ENCODE peak calls at places on chromosomes 2 and 18, in eight cellular contexts. One of them, this sample, is unnamed.

GRCh38 chr2:88626171-88627054 is 851 bp downstream of the EIF2AK3 start:
- DNase-seq in activated CD8-positive, alpha-beta T cell treated with anti-CD3 and anti-CD28 coated beads, Interleukin-2, amount 10 ng/mL, durations not matched to agents 7 days and 5 days: peak
- DNase-seq in naive thymus-derived CD8-positive, alpha-beta T cell: peak
- DNase-seq in putamen: peak
- DNase-seq in CD4-positive, CD25-positive, alpha-beta regulatory T cell: peak
- DNase-seq in non-pigmented ciliary epithelial cell: no peak
- DNase-seq in RCC 7860: no peak
- DNase-seq in GM12864: no peak
- DNase-seq in this sample: peak

GRCh38 chr18:79914614-79915160 is 36.8 kb downstream of the SLC66A2 start:
- DNase-seq in CD4-positive, CD25-positive, alpha-beta regulatory T cell: no peak
- DNase-seq in RCC 7860: no peak
- DNase-seq in naive thymus-derived CD8-positive, alpha-beta T cell: no peak
- DNase-seq in putamen: no peak
- DNase-seq in non-pigmented ciliary epithelial cell: no peak
- DNase-seq in activated CD8-positive, alpha-beta T cell treated with anti-CD3 and anti-CD28 coated beads, Interleukin-2, amount 10 ng/mL, durations not matched to agents 7 days and 5 days: no peak
- DNase-seq in GM12864: no peak
- DNase-seq in this sample: no peak

GRCh38 chr18:13260114-13260926 is 41.8 kb downstream of the LDLRAD4 start:
- DNase-seq in activated CD8-positive, alpha-beta T cell treated with anti-CD3 and anti-CD28 coated beads, Interleukin-2, amount 10 ng/mL, durations not matched to agents 7 days and 5 days: no peak
- DNase-seq in CD4-positive, CD25-positive, alpha-beta regulatory T cell: peak
- DNase-seq in non-pigmented ciliary epithelial cell: no peak
- DNase-seq in naive thymus-derived CD8-positive, alpha-beta T cell: no peak
- DNase-seq in RCC 7860: no peak
- DNase-seq in GM12864: no peak
- DNase-seq in putamen: no peak
- DNase-seq in this sample: no peak

GRCh38 chr2:170122883-170123547 is 54.9 kb upstream of the MYO3B start:
- DNase-seq in RCC 7860: peak
- DNase-seq in non-pigmented ciliary epithelial cell: no peak
- DNase-seq in putamen: no peak
- DNase-seq in CD4-positive, CD25-positive, alpha-beta regulatory T cell: no peak
- DNase-seq in GM12864: no peak
- DNase-seq in naive thymus-derived CD8-positive, alpha-beta T cell: no peak
- DNase-seq in activated CD8-positive, alpha-beta T cell treated with anti-CD3 and anti-CD28 coated beads, Interleukin-2, amount 10 ng/mL, durations not matched to agents 7 days and 5 days: no peak
- DNase-seq in this sample: no peak

GRCh38 chr2:130933501-130933900 is 96.8 kb downstream of the ARHGEF4 start:
- DNase-seq in CD4-positive, CD25-positive, alpha-beta regulatory T cell: no peak
- DNase-seq in non-pigmented ciliary epithelial cell: no peak
- DNase-seq in activated CD8-positive, alpha-beta T cell treated with anti-CD3 and anti-CD28 coated beads, Interleukin-2, amount 10 ng/mL, durations not matched to agents 7 days and 5 days: no peak
- DNase-seq in RCC 7860: no peak
- DNase-seq in putamen: no peak
- DNase-seq in GM12864: no peak
- DNase-seq in naive thymus-derived CD8-positive, alpha-beta T cell: no peak
- DNase-seq in this sample: no peak

GRCh38 chr2:241878007-241878970 is 8.8 kb downstream of the RTP5 start:
- DNase-seq in putamen: peak
- DNase-seq in CD4-positive, CD25-positive, alpha-beta regulatory T cell: peak
- DNase-seq in naive thymus-derived CD8-positive, alpha-beta T cell: peak
- DNase-seq in non-pigmented ciliary epithelial cell: no peak
- DNase-seq in RCC 7860: peak
- DNase-seq in activated CD8-positive, alpha-beta T cell treated with anti-CD3 and anti-CD28 coated beads, Interleukin-2, amount 10 ng/mL, durations not matched to agents 7 days and 5 days: peak
- DNase-seq in GM12864: no peak
- DNase-seq in this sample: peak

GRCh38 chr2:176115883-176116813 is at the start of gene HOXD10:
- DNase-seq in RCC 7860: no peak
- DNase-seq in CD4-positive, CD25-positive, alpha-beta regulatory T cell: no peak
- DNase-seq in GM12864: no peak
- DNase-seq in putamen: no peak
- DNase-seq in non-pigmented ciliary epithelial cell: no peak
- DNase-seq in naive thymus-derived CD8-positive, alpha-beta T cell: no peak
- DNase-seq in activated CD8-positive, alpha-beta T cell treated with anti-CD3 and anti-CD28 coated beads, Interleukin-2, amount 10 ng/mL, durations not matched to agents 7 days and 5 days: no peak
- DNase-seq in this sample: no peak

GRCh38 chr2:127792805-127793204 is 18.2 kb downstream of the WDR33 start:
- DNase-seq in putamen: no peak
- DNase-seq in GM12864: no peak
- DNase-seq in non-pigmented ciliary epithelial cell: no peak
- DNase-seq in naive thymus-derived CD8-positive, alpha-beta T cell: no peak
- DNase-seq in CD4-positive, CD25-positive, alpha-beta regulatory T cell: no peak
- DNase-seq in activated CD8-positive, alpha-beta T cell treated with anti-CD3 and anti-CD28 coated beads, Interleukin-2, amount 10 ng/mL, durations not matched to agents 7 days and 5 days: no peak
- DNase-seq in RCC 7860: no peak
- DNase-seq in this sample: no peak

GRCh38 chr18:23265691-23266399 is 130.6 kb downstream of the CABLES1 start:
- DNase-seq in naive thymus-derived CD8-positive, alpha-beta T cell: no peak
- DNase-seq in RCC 7860: no peak
- DNase-seq in CD4-positive, CD25-positive, alpha-beta regulatory T cell: no peak
- DNase-seq in putamen: no peak
- DNase-seq in non-pigmented ciliary epithelial cell: no peak
- DNase-seq in activated CD8-positive, alpha-beta T cell treated with anti-CD3 and anti-CD28 coated beads, Interleukin-2, amount 10 ng/mL, durations not matched to agents 7 days and 5 days: no peak
- DNase-seq in GM12864: no peak
- DNase-seq in this sample: no peak

GRCh38 chr2:206915136-206915535 is 24.2 kb upstream of the CPO start:
- DNase-seq in GM12864: peak
- DNase-seq in CD4-positive, CD25-positive, alpha-beta regulatory T cell: peak
- DNase-seq in non-pigmented ciliary epithelial cell: peak
- DNase-seq in RCC 7860: peak
- DNase-seq in putamen: no peak
- DNase-seq in naive thymus-derived CD8-positive, alpha-beta T cell: no peak
- DNase-seq in activated CD8-positive, alpha-beta T cell treated with anti-CD3 and anti-CD28 coated beads, Interleukin-2, amount 10 ng/mL, durations not matched to agents 7 days and 5 days: no peak
- DNase-seq in this sample: no peak

GRCh38 chr2:128773641-128774319 is 455.1 kb upstream of the HS6ST1 start:
- DNase-seq in putamen: no peak
- DNase-seq in naive thymus-derived CD8-positive, alpha-beta T cell: no peak
- DNase-seq in RCC 7860: no peak
- DNase-seq in GM12864: no peak
- DNase-seq in non-pigmented ciliary epithelial cell: no peak
- DNase-seq in CD4-positive, CD25-positive, alpha-beta regulatory T cell: no peak
- DNase-seq in activated CD8-positive, alpha-beta T cell treated with anti-CD3 and anti-CD28 coated beads, Interleukin-2, amount 10 ng/mL, durations not matched to agents 7 days and 5 days: no peak
- DNase-seq in this sample: no peak

GRCh38 chr18:9653390-9653789 is 39.0 kb upstream of the PPP4R1 start:
- DNase-seq in non-pigmented ciliary epithelial cell: no peak
- DNase-seq in putamen: peak
- DNase-seq in activated CD8-positive, alpha-beta T cell treated with anti-CD3 and anti-CD28 coated beads, Interleukin-2, amount 10 ng/mL, durations not matched to agents 7 days and 5 days: no peak
- DNase-seq in naive thymus-derived CD8-positive, alpha-beta T cell: no peak
- DNase-seq in RCC 7860: no peak
- DNase-seq in GM12864: no peak
- DNase-seq in CD4-positive, CD25-positive, alpha-beta regulatory T cell: no peak
- DNase-seq in this sample: no peak

This sample was measured in B cell.